ENCODE peak calls at places on chromosome 1, in four cellular contexts. D is T-helper 9 cell, Y is A549, E is PC-9. G is an unnamed sample.

GRCh38 chr1:39647247-39647646 is 7.8 kb upstream of the HEYL start:
- DNase-seq in Y (no peak), E (no peak), D (no peak), G (no peak)

GRCh38 chr1:6245086-6245868 is 1.3 kb downstream of the HES3 start:
- DNase-seq in D (peak), E (peak), Y (peak), G (peak)

GRCh38 chr1:109768335-109768650 is 4.6 kb upstream of the EPS8L3 start:
- DNase-seq in D (no peak), Y (no peak), E (no peak), G (no peak)

GRCh38 chr1:117612517-117613248 is 6.8 kb downstream of the TENT5C start:
- DNase-seq in E (peak), D (no peak), Y (peak), G (peak)

GRCh38 chr1:232754930-232755329 is 50.3 kb upstream of the MAP10 start:
- DNase-seq in E (no peak), D (no peak), Y (no peak), G (no peak)

GRCh38 chr1:202223110-202223834 is 29.7 kb downstream of the LGR6 start:
- DNase-seq in Y (no peak), E (no peak), D (no peak), G (no peak)

GRCh38 chr1:193113258-193113991 is 8.2 kb upstream of the GLRX2 start:
- DNase-seq in Y (no peak), E (no peak), D (no peak), G (no peak)

GRCh38 chr1:75811211-75811981 is 14.7 kb downstream of the MSH4 start:
- DNase-seq in D (no peak), Y (no peak), E (no peak), G (no peak)

GRCh38 chr1:42035205-42035829 is 116.6 kb upstream of the HIVEP3 start:
- DNase-seq in Y (peak), D (no peak), E (peak), G (peak)